ENCODE peak calls at places on chromosome 1, in four cellular contexts. S is HCT116, C is hepatocyte, F is progenitor cell of endocrine pancreas. E is an unnamed sample.

GRCh38 chr1:226095286-226095685 is 32.8 kb downstream of the H3-3A start:
- DNase-seq in C (no peak), F (no peak), S (no peak), E (no peak)

GRCh38 chr1:111992396-111992985 is 3.0 kb upstream of the KCND3 start:
- DNase-seq in S (no peak), C (no peak), F (no peak), E (no peak)

GRCh38 chr1:118326960-118327629 is 142.1 kb upstream of the SPAG17 start:
- DNase-seq in F (no peak), C (peak; percentile 21), S (no peak), E (no peak)

GRCh38 chr1:199084293-199084692 is 445.5 kb downstream of the PTPRC start:
- DNase-seq in C (no peak), S (no peak), F (no peak), E (no peak)

GRCh38 chr1:53413175-53414001 is 45.8 kb upstream of the DMRTB1 start:
- DNase-seq in S (peak; percentile 85), C (peak; percentile 35), F (no peak), E (no peak)

GRCh38 chr1:106226550-106226949 is 829.9 kb upstream of the PRMT6 start:
- DNase-seq in S (no peak), F (no peak), C (no peak), E (no peak)

GRCh38 chr1:174818014-174818616 is 181.6 kb upstream of the CACYBP start:
- DNase-seq in S (no peak), C (no peak), F (no peak), E (no peak)

GRCh38 chr1:97632075-97632474 is 288.8 kb downstream of the DPYD start:
- DNase-seq in F (no peak), C (peak; percentile 20), S (no peak), E (no peak)

GRCh38 chr1:153354515-153355193 is 3.0 kb upstream of the S100A9 start:
- DNase-seq in F (no peak), C (no peak), S (no peak), E (no peak)

GRCh38 chr1:153357076-153357852 is 390 bp upstream of the S100A9 start:
- DNase-seq in F (no peak), S (no peak), C (no peak), E (no peak)

GRCh38 chr1:153353226-153353947 is 4.3 kb upstream of the S100A9 start:
- DNase-seq in F (no peak), C (peak; percentile 37), S (peak; percentile 8), E (peak; percentile 70)

GRCh38 chr1:153356392-153357075 is 1.1 kb upstream of the S100A9 start:
- DNase-seq in C (no peak), F (no peak), S (no peak), E (no peak)

DNA sequence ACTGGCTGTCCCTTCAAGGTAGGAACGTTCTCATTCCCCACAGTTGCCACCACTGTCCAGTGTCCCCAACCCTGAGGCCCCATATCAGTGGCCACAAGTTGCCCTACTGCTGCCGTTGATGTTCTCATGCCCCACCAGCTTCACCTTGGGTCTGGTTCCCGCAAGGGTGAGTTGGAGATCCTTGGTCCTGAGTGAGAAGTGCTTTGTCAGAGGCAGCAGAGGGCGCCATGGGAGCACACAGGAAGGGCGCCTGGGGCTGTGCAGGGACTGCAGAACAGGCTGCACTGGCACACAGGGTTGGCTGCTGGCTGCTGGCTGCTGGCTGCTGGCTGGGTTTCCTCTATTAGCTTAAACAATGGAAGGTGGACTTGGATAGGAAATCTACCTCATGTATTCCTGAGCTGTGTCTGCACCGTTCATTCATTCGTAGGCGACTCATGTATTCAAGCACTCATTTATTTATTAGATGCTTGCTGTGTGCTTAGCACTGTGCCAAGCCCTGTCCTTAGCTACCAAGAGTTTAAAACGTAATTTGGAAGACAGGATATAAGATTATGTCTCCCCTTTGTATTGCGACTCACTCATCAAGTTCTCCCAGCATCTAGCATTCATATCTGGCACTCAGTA is 2.1 kb upstream of the S100A9 start:
- DNase-seq in F (no peak), S (peak; percentile 46), C (peak; percentile 76), E (peak; percentile 73)
- TF ChIP-seq CTCF in F (peak; percentile 51), S (peak; percentile 70), C (peak; percentile 48), E (peak; percentile 30)

DNA sequence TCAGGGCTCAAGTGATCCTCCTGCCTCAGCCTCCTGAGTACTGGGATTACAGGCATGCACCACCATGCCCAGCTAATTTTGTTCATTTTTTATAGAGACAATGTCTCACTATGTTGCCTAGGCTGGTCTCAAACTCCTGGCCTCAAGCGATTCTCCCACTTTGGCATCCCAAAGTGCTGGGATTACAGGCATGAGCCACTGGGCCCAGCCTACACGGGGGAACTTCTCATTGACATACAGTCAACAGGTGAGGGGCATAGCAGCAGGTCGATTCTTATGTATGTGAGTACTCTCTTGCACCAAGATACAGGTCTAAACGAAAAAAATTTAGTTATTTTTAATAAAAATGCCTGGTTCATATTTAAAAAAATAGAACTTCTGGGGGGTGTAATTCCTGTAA is 39.5 kb upstream of the HHAT start:
- DNase-seq in C (no peak), S (no peak), F (no peak), E (no peak)
- TF ChIP-seq CTCF in C (no peak), S (no peak), F (no peak), E (no peak)

DNA sequence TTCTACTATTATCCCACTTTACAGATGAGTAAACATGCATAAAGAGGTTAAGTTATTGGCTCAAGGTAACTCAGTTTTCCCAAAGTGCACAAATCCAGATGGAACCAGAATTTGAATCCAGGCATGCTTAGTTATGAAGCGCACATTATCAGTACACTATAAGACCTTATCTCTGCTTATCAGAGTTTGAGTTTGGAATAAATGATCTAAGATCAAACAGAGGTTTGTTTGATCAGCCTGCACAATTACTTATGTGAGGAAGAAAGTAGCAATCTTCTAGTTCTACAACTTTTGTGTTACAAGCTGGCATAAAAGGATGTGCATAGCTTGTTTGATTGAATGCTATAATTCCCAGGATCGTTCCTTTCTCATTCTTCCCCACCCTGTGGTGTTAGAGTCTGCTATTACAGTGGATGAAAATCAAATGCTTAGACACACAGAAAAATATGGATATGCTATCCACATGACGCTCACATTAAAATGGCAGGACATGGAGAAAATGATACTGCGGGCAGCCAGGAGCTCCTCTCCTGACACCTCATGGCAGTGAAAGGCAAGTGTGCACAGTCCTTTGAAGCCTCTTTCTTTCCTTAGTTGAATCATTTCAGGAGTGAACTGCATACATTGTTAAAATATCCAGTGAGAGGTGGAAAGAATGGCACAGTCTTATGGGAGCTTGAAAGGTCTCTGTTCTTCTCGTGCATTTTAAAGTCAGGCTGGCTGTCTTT is 24.0 kb upstream of the PBX1 start:
- DNase-seq in C (no peak), S (no peak), F (no peak), E (no peak)
- TF ChIP-seq CTCF in C (peak; percentile 18), S (no peak), F (no peak), E (no peak)

GRCh38 chr1:217889401-217889800 is 258.3 kb downstream of the SPATA17 start:
- DNase-seq in F (no peak), S (no peak), C (peak; percentile 30), E (peak; percentile 76)
- TF ChIP-seq CTCF in F (peak; percentile 38), S (peak; percentile 45), C (peak; percentile 38), E (peak; percentile 55)

E was measured in glutamatergic neuron.